ENCODE peak calls at places on chromosomes 2 and 18, in four cellular contexts. D is HFFc6, E is K562, Z is thoracic aorta. B is an unnamed sample.

GRCh38 chr2:190537765-190538164 is 3.2 kb upstream of the NEMP2 start:
- DNase-seq in D (peak), E (no peak), Z (no peak), B (no peak)

GRCh38 chr2:238853724-238854123 is 5.8 kb downstream of the TWIST2 start:
- DNase-seq in E (no peak), D (no peak), Z (no peak), B (no peak)

GRCh38 chr2:18787726-18788125 is 198.4 kb upstream of the NT5C1B start:
- DNase-seq in D (no peak), Z (no peak), E (no peak), B (no peak)

GRCh38 chr2:152694161-152694661 is 23.1 kb downstream of the PRPF40A start:
- DNase-seq in D (peak), E (no peak), Z (no peak), B (no peak)

GRCh38 chr2:64792995-64793639 is 139.4 kb upstream of the SERTAD2 start:
- DNase-seq in Z (no peak), D (no peak), E (no peak), B (no peak)

GRCh38 chr2:203708846-203709815 is 2.7 kb downstream of the CD28 start:
- DNase-seq in D (no peak), E (no peak), Z (no peak), B (no peak)

GRCh38 chr18:21599585-21600525 is 649 bp downstream of the ESCO1 start:
- DNase-seq in Z (no peak), D (no peak), E (peak), B (peak)

GRCh38 chr2:226667736-226668135 is 131.9 kb downstream of the IRS1 start:
- DNase-seq in E (no peak), Z (no peak), D (no peak), B (no peak)

GRCh38 chr18:62784966-62785413 is 69.6 kb downstream of the PHLPP1 start:
- DNase-seq in D (peak), Z (no peak), E (peak), B (no peak)

GRCh38 chr2:174683392-174683759 is 80.9 kb downstream of the CHRNA1 start:
- DNase-seq in D (peak), E (no peak), Z (no peak), B (peak)

GRCh38 chr18:37299471-37300304 is 265.9 kb downstream of the CELF4 start:
- DNase-seq in E (peak), Z (peak), D (peak), B (no peak)

GRCh38 chr2:155205201-155205600 is 506.7 kb downstream of the KCNJ3 start:
- DNase-seq in E (no peak), D (no peak), Z (no peak), B (no peak)

GRCh38 chr2:80378-80777 is 34.1 kb upstream of the FAM110C start:
- DNase-seq in D (no peak), Z (no peak), E (no peak), B (no peak)

GRCh38 chr2:142757111-142757510 is 120.4 kb upstream of the KYNU start:
- DNase-seq in Z (no peak), D (no peak), E (no peak), B (no peak)

GRCh38 chr2:217106650-217107014 is 246.8 kb upstream of the TNP1 start:
- DNase-seq in Z (no peak), D (peak), E (no peak), B (no peak)

GRCh38 chr2:170701011-170701410 is 14.1 kb upstream of the SP5 start:
- DNase-seq in E (no peak), D (no peak), Z (no peak), B (no peak)

GRCh38 chr18:24659837-24660720 is 199.6 kb downstream of the HRH4 start:
- DNase-seq in E (no peak), D (no peak), Z (no peak), B (no peak)

GRCh38 chr2:8580316-8581047 is 101.4 kb upstream of the ID2 start:
- DNase-seq in Z (no peak), D (no peak), E (no peak), B (no peak)

GRCh38 chr2:173957517-173957916 is 7.7 kb downstream of the SP3 start:
- DNase-seq in Z (no peak), D (no peak), E (no peak), B (no peak)

GRCh38 chr2:201707753-201708152 is 9.3 kb upstream of the MPP4 start:
- DNase-seq in D (peak), Z (no peak), E (no peak), B (no peak)

GRCh38 chr18:31634331-31634713 is 42.6 kb downstream of the TTR start:
- DNase-seq in E (no peak), D (no peak), Z (no peak), B (peak)

GRCh38 chr18:10449396-10449795 is 5.0 kb upstream of the APCDD1 start:
- DNase-seq in Z (no peak), D (no peak), E (no peak), B (no peak)

GRCh38 chr2:27954261-27954673 is 63.7 kb downstream of the BABAM2 start:
- DNase-seq in D (no peak), Z (no peak), E (no peak), B (no peak)

GRCh38 chr2:55478610-55479301 is 40.8 kb upstream of the CFAP36 start:
- DNase-seq in D (no peak), Z (no peak), E (peak), B (no peak)

GRCh38 chr18:49628993-49629795 is 67.3 kb downstream of the LIPG start:
- DNase-seq in E (no peak), D (no peak), Z (no peak), B (no peak)
- TF ChIP-seq CTCF in E (peak), D (peak), Z (no peak), B (no peak)

DNA sequence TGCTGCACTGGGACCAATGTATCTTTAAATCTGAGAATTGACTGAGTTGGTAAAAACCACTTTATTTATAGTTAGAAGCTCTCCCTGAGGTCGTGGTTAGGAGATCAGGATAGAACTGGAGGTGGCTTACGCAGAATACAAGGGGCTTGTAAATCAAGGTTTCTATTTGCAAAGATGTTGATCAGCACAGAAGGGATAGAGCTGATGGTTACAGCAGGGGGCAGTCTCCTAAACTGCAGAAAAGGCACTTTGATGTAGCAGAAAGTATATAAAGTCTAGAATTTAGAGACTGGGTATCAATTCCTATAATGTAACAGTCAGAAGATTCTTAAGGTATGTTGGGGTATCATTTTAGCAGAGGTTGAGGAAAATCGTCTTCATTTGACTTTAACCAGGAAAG is 25.2 kb upstream of the ACVR1 start:
- DNase-seq in E (peak), Z (no peak), D (no peak), B (no peak)
- TF ChIP-seq CTCF in E (peak), Z (no peak), D (peak), B (peak)

DNA sequence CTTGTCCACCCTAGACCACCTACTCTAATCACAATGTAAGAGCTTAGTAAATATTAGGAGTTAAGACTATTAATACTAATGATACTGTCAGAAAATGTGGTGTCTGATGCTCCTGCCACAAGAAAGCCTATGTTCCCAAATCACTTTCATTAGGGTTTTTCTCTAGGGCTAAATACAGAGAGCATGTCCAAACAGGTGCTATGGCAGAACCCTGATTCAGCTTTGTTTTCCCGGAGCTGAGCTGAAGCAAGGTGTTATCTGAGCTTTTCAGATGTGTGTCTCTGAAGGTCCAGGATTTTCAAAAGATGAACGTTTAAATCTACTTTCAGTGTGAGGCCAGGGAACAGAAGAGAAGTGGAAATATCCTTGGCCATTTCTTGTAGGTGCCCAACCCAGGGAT is 40.6 kb downstream of the CPO start:
- DNase-seq in Z (no peak), D (no peak), E (no peak), B (no peak)
- TF ChIP-seq CTCF in Z (no peak), D (no peak), E (no peak), B (no peak)

DNA sequence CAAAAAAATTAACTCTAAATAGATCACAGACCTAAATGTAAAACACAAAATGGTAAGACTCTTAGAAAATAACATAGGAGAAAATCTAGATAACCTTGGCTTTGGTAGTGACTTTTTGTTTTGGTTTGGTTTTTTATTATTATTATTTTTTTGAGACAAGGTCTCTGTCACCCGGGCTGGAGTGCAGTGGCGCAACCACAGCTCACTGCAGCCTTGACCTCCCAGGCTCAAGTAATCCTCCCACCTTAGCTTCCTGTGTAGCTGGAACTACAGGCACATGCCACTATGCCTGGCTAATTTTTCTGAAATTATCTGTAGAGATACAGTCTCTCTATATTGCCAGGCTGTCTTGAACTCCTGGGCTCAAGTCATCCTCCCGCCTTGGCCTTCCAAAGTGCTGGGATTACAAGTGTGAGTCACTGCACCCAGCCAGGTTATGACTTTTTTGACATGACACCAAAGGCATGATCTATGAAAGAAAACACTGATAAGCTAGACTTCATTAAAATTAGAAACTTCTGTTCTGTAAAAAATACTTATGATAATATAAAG is 88.0 kb downstream of the HNRNPLL start:
- DNase-seq in Z (no peak), E (peak), D (no peak), B (no peak)
- TF ChIP-seq CTCF in Z (no peak), E (no peak), D (no peak), B (no peak)

GRCh38 chr2:54115284-54116137 is at the start of gene ACYP2:
- DNase-seq in Z (peak), E (peak), D (peak), B (peak)
- TF ChIP-seq CTCF in Z (no peak), E (no peak), D (peak), B (no peak)

DNA sequence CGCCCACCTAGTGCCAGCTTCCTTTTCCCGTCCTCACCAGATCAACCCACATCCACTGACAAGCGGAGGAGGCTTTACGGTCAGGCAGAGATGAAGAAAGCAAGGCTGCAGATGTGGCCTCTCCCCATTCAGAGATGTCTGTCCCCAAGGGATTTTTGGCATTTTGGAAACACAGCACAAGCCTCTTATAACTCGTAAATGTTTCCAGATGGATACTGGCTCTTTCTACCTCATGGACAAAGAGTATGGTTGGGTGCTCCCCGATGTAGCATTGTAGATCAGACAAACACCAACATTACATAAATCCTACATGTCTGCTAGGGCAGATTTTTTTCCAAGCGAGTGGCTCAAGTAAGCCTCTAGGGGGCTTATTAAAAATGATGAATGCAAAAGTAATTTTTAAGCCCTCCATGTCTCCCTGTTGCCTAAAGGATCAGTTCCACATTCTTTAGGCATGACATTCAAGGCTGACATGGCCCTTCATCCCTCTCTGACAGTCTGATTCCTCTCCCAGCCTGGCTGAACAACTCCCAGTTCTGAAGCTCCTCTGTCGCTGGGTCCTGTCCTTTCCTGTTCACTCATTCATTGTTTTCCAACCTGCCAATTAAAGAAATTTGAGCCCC is 11.7 kb downstream of the VIT start:
- DNase-seq in Z (no peak), D (peak), E (no peak), B (no peak)
- TF ChIP-seq CTCF in Z (no peak), D (peak), E (no peak), B (no peak)

GRCh38 chr2:195672674-195673073 is 15.6 kb downstream of the SLC39A10 start:
- DNase-seq in Z (no peak), E (no peak), D (no peak), B (no peak)
- TF ChIP-seq CTCF in Z (no peak), E (no peak), D (peak), B (no peak)

GRCh38 chr2:43127208-43127940 is 99.0 kb downstream of the ZFP36L2 start:
- DNase-seq in E (peak), Z (no peak), D (no peak), B (peak)
- TF ChIP-seq CTCF in E (peak), Z (peak), D (peak), B (peak)

B was measured in GM13976.